ENCODE peak calls at places on chromosomes 13 and 19, in ten cellular contexts. R is foreskin fibroblast; D is GM13976; Q is iris pigment epithelial cell; V is neural progenitor cell; P is OCI-M1; J is right atrium auricular region; U is activated CD4-positive, alpha-beta T cell treated with anti-CD3 and anti-CD28 coated beads for 4 hours; X is activated T-cell treated with anti-CD3 and anti-CD28 coated beads for 1 hour; F is T-helper 9 cell. H is an unnamed sample.

GRCh38 chr19:5200844-5201243 is 139.8 kb downstream of the PTPRS start:
- DNase-seq in R (peak), D (no peak), Q (no peak), V (no peak), P (peak), J (no peak), U (no peak), X (no peak), F (no peak), H (no peak)

GRCh38 chr13:109989155-109989554 is 202.8 kb upstream of the IRS2 start:
- DNase-seq in R (peak), D (no peak), Q (peak), V (no peak), P (no peak), J (peak), U (no peak), X (no peak), F (no peak), H (peak)

GRCh38 chr13:33174980-33175379 is 110.6 kb downstream of the STARD13 start:
- DNase-seq in R (peak), D (no peak), Q (peak), V (no peak), P (no peak), J (no peak), U (no peak), X (no peak), F (no peak), H (peak)

GRCh38 chr19:16087940-16088339 is 11.6 kb downstream of the TPM4 start:
- DNase-seq in R (no peak), D (no peak), Q (no peak), V (no peak), P (no peak), J (no peak), U (no peak), X (no peak), F (no peak), H (no peak)

GRCh38 chr13:101660711-101661110 is 208.2 kb downstream of the ITGBL1 start:
- DNase-seq in R (peak), D (no peak), Q (no peak), V (no peak), P (no peak), J (no peak), U (no peak), X (no peak), F (no peak), H (no peak)

GRCh38 chr13:59823495-59823894 is 340.2 kb downstream of the DIAPH3 start:
- DNase-seq in R (peak), D (no peak), Q (peak), V (no peak), P (no peak), J (no peak), U (no peak), X (no peak), F (no peak), H (peak)

GRCh38 chr13:33639158-33639557 is 178.8 kb upstream of the RFC3 start:
- DNase-seq in R (peak), D (no peak), Q (peak), V (no peak), P (no peak), J (peak), U (no peak), X (no peak), F (no peak), H (no peak)

GRCh38 chr13:97856001-97856675 is 97.3 kb upstream of the IPO5 start:
- DNase-seq in R (peak), D (no peak), Q (peak), V (peak), P (no peak), J (no peak), U (no peak), X (no peak), F (no peak), H (peak)

GRCh38 chr19:14433454-14434156 is 499 bp downstream of the PKN1 start:
- DNase-seq in R (peak), D (peak), Q (no peak), V (peak), P (peak), J (no peak), U (peak), X (peak), F (peak), H (no peak)

GRCh38 chr19:4878491-4878968 is 11.1 kb upstream of the PLIN3 start:
- DNase-seq in R (no peak), D (peak), Q (no peak), V (peak), P (no peak), J (no peak), U (no peak), X (no peak), F (no peak), H (no peak)

GRCh38 chr19:58265100-58265499 is 13.7 kb upstream of the ZNF8 start:
- DNase-seq in R (no peak), D (no peak), Q (no peak), V (no peak), P (no peak), J (no peak), U (no peak), X (no peak), F (no peak), H (no peak)

GRCh38 chr13:20974981-20975585 is 72.5 kb upstream of the XPO4 start:
- DNase-seq in R (no peak), D (no peak), Q (no peak), V (no peak), P (no peak), J (no peak), U (no peak), X (no peak), F (no peak), H (no peak)

GRCh38 chr13:47719164-47719563 is 281.9 kb downstream of the SUCLA2 start:
- DNase-seq in R (no peak), D (no peak), Q (no peak), V (no peak), P (no peak), J (no peak), U (no peak), X (no peak), F (no peak), H (no peak)

GRCh38 chr13:32726374-32727037 is 140.3 kb downstream of the PDS5B start:
- DNase-seq in R (no peak), D (no peak), Q (peak), V (no peak), P (no peak), J (no peak), U (no peak), X (no peak), F (no peak), H (no peak)

GRCh38 chr13:47890146-47890814 is 110.8 kb downstream of the SUCLA2 start:
- DNase-seq in R (peak), D (no peak), Q (no peak), V (no peak), P (peak), J (no peak), U (no peak), X (no peak), F (no peak), H (no peak)

GRCh38 chr19:3125900-3126524 is 9.8 kb upstream of the GNA15 start:
- DNase-seq in R (peak), D (peak), Q (peak), V (peak), P (peak), J (no peak), U (peak), X (peak), F (peak), H (no peak)

H was measured in stromal cell of bone marrow.